ENCODE peak calls at places on chromosomes 16 and 17, in four cellular contexts. G is stimulated activated CD4-positive, alpha-beta T cell treated with anti-CD3 and anti-CD28 coated beads, Interleukin-15, amount 100 ng/mL, for 24 hours; A is lung; X is T-helper 2 cell treated with Interferon-gamma antibody and Interleukin-4, amounts not matched to agents 5 μg/mL and 100 μg/mL, for 36 hours. V is an unnamed sample.

GRCh38 chr16:64475627-64476351 is 646.1 kb downstream of the CDH11 start:
- DNase-seq in G (no peak), A (no peak), X (no peak), V (no peak)

GRCh38 chr17:51165680-51166197 is 472 bp upstream of the NME2 start:
- DNase-seq in G (no peak), A (no peak), X (no peak), V (no peak)

GRCh38 chr17:72182256-72182890 is 61.6 kb downstream of the SOX9 start:
- DNase-seq in G (no peak), A (no peak), X (no peak), V (no peak)

GRCh38 chr17:55299890-55300289 is 35.1 kb downstream of the HLF start:
- DNase-seq in G (no peak), A (no peak), X (no peak), V (no peak)

GRCh38 chr16:66258916-66259845 is 107.3 kb upstream of the CDH5 start:
- DNase-seq in G (no peak), A (no peak), X (no peak), V (no peak)

GRCh38 chr16:65490296-65490695 is 368.4 kb upstream of the CDH11 start:
- DNase-seq in G (no peak), A (no peak), X (no peak), V (no peak)

GRCh38 chr16:64094992-64095579 is 1026.8 kb downstream of the CDH11 start:
- DNase-seq in G (no peak), A (no peak), X (no peak), V (no peak)

GRCh38 chr17:47717261-47717697 is 15.8 kb upstream of the TBX21 start:
- DNase-seq in G (peak), A (no peak), X (peak), V (no peak)

GRCh38 chr17:20083460-20083859 is 74.3 kb downstream of the SPECC1 start:
- DNase-seq in G (no peak), A (no peak), X (no peak), V (no peak)

GRCh38 chr16:19223235-19223847 is 55.3 kb downstream of the SYT17 start:
- DNase-seq in G (peak), A (no peak), X (peak), V (no peak)

GRCh38 chr17:48596000-48596734 is 2.6 kb upstream of the HOXB5 start:
- DNase-seq in G (peak), A (no peak), X (peak), V (no peak)

GRCh38 chr16:27318399-27319256 is 4.9 kb downstream of the IL4R start:
- DNase-seq in G (peak), A (peak), X (peak), V (peak)

GRCh38 chr16:53713403-53714013 is 9.6 kb downstream of the FTO start:
- DNase-seq in G (no peak), A (no peak), X (no peak), V (no peak)

GRCh38 chr17:78953356-78954350 is 26.1 kb downstream of the LGALS3BP start:
- DNase-seq in G (no peak), A (no peak), X (no peak), V (no peak)

GRCh38 chr16:7405166-7405565 is 72.5 kb downstream of the RBFOX1 start:
- DNase-seq in G (no peak), A (peak), X (no peak), V (no peak)

GRCh38 chr17:69466905-69467630 is 52.6 kb downstream of the MAP2K6 start:
- DNase-seq in G (no peak), A (no peak), X (no peak), V (no peak)

GRCh38 chr17:53390575-53390974 is 432.2 kb upstream of the KIF2B start:
- DNase-seq in G (no peak), A (no peak), X (no peak), V (no peak)

GRCh38 chr16:53220585-53220984 is 165.8 kb downstream of the CHD9 start:
- DNase-seq in G (no peak), A (no peak), X (no peak), V (no peak)

GRCh38 chr16:56202036-56202435 is 10.7 kb downstream of the GNAO1 start:
- DNase-seq in G (peak), A (no peak), X (no peak), V (no peak)

GRCh38 chr17:77802811-77803220 is 155.7 kb upstream of the TNRC6C start:
- DNase-seq in G (no peak), A (no peak), X (no peak), V (no peak)

GRCh38 chr16:79334127-79334526 is 266.4 kb downstream of the MAF start:
- DNase-seq in G (peak), A (no peak), X (no peak), V (no peak)

GRCh38 chr16:88195021-88195581 is 187.7 kb upstream of the ZNF469 start:
- DNase-seq in G (no peak), A (no peak), X (no peak), V (no peak)

GRCh38 chr16:57533618-57534336 is 2.6 kb downstream of the CCDC102A start:
- DNase-seq in G (peak), A (no peak), X (no peak), V (peak)

GRCh38 chr16:57266531-57267268 is 17.8 kb downstream of the PLLP start:
- DNase-seq in G (peak), A (no peak), X (no peak), V (peak)

GRCh38 chr17:11404877-11405276 is 163.9 kb downstream of the SHISA6 start:
- DNase-seq in G (no peak), A (no peak), X (no peak), V (no peak)

GRCh38 chr17:2056221-2057129 is 1.6 kb downstream of the HIC1 start:
- DNase-seq in G (peak), A (no peak), X (peak), V (peak)

GRCh38 chr17:31517524-31517923 is 126.0 kb downstream of the RAB11FIP4 start:
- DNase-seq in G (no peak), A (no peak), X (no peak), V (no peak)

GRCh38 chr16:76970087-76970744 is 220.8 kb upstream of the MON1B start:
- DNase-seq in G (no peak), A (no peak), X (no peak), V (no peak)

GRCh38 chr17:43094129-43094834 is 30.9 kb downstream of the BRCA1 start:
- DNase-seq in G (no peak), A (no peak), X (no peak), V (no peak)

GRCh38 chr17:72488542-72489272 is 367.9 kb downstream of the SOX9 start:
- DNase-seq in G (no peak), A (no peak), X (no peak), V (no peak)

GRCh38 chr17:39867084-39867890 is 715 bp upstream of the ZPBP2 start:
- DNase-seq in G (peak), A (no peak), X (peak), V (peak)

GRCh38 chr17:48576479-48577309 is 1.5 kb downstream of the HOXB4 start:
- DNase-seq in G (peak), A (no peak), X (no peak), V (no peak)

GRCh38 chr17:12985431-12986285 is 32.2 kb downstream of the ELAC2 start:
- DNase-seq in G (no peak), A (no peak), X (no peak), V (no peak)

GRCh38 chr17:17236295-17237025 is 508 bp downstream of the FLCN start:
- DNase-seq in G (peak), A (no peak), X (no peak), V (no peak)

GRCh38 chr17:48842746-48843145 is 11.9 kb downstream of the CALCOCO2 start:
- DNase-seq in G (no peak), A (no peak), X (no peak), V (no peak)

GRCh38 chr17:74742153-74742515 is 5.1 kb downstream of the RAB37 start:
- DNase-seq in G (peak), A (no peak), X (peak), V (peak)

GRCh38 chr16:11005611-11005975 is 61.2 kb downstream of the CLEC16A start:
- DNase-seq in G (no peak), A (no peak), X (no peak), V (no peak)

GRCh38 chr17:45777388-45777787 is 6.7 kb upstream of the CRHR1 start:
- DNase-seq in G (no peak), A (no peak), X (no peak), V (no peak)

GRCh38 chr16:89602273-89602951 is 11.0 kb upstream of the DPEP1 start:
- DNase-seq in G (peak), A (no peak), X (peak), V (peak)

GRCh38 chr16:525520-526180 is 1.9 kb upstream of the CAPN15 start:
- DNase-seq in G (peak), A (no peak), X (peak), V (peak)